ENCODE peak calls at places on chromosomes 6 and 20, in six cellular contexts. X, O, D, R, J and W are unnamed samples.

GRCh38 chr6:122530440-122531046 is 58.9 kb upstream of the SERINC1 start:
- DNase-seq in X (peak), D (peak), R (no peak), O (no peak), J (peak), W (no peak)

GRCh38 chr20:4326194-4327065 is 311.1 kb upstream of the RNF24 start:
- DNase-seq in R (no peak), O (peak), X (no peak), J (no peak), D (no peak), W (no peak)

GRCh38 chr6:130162421-130162820 is 60.3 kb downstream of the SAMD3 start:
- DNase-seq in J (no peak), D (no peak), X (no peak), O (no peak), R (no peak), W (no peak)

GRCh38 chr20:9204979-9205378 is 136.1 kb downstream of the PLCB4 start:
- DNase-seq in X (no peak), D (no peak), O (no peak), J (no peak), R (no peak), W (peak)

GRCh38 chr20:53773792-53774371 is 180.2 kb upstream of the ZNF217 start:
- DNase-seq in O (no peak), J (no peak), R (no peak), X (no peak), D (no peak), W (no peak)

GRCh38 chr20:61073376-61073775 is 178.7 kb upstream of the CDH4 start:
- DNase-seq in X (no peak), O (no peak), R (no peak), D (no peak), J (no peak), W (no peak)

GRCh38 chr6:144806222-144806621 is 521.1 kb downstream of the UTRN start:
- DNase-seq in O (no peak), R (no peak), X (no peak), J (no peak), D (no peak), W (no peak)

GRCh38 chr20:23753589-23753988 is 2.9 kb upstream of the CST1 start:
- DNase-seq in R (no peak), O (no peak), J (no peak), D (no peak), X (no peak), W (peak)

GRCh38 chr6:130394238-130394637 is 28.4 kb downstream of the TMEM200A start:
- DNase-seq in J (no peak), X (no peak), R (no peak), D (no peak), O (no peak), W (no peak)

GRCh38 chr20:57751411-57751810 is 41.6 kb upstream of the PMEPA1 start:
- DNase-seq in O (no peak), D (no peak), R (no peak), J (no peak), X (no peak), W (no peak)

GRCh38 chr6:137093183-137094069 is 48.7 kb upstream of the IL20RA start:
- DNase-seq in J (no peak), O (no peak), X (no peak), D (no peak), R (no peak), W (no peak)

GRCh38 chr6:34459899-34460593 is 5.8 kb upstream of the PACSIN1 start:
- DNase-seq in D (peak), X (peak), J (peak), R (no peak), O (no peak), W (no peak)

GRCh38 chr6:150235218-150235617 is 92.4 kb downstream of the PPP1R14C start:
- DNase-seq in R (no peak), O (no peak), X (peak), J (no peak), D (no peak), W (no peak)

GRCh38 chr6:54910326-54910952 is 63.9 kb downstream of the FAM83B start:
- DNase-seq in D (no peak), R (no peak), O (no peak), X (no peak), J (no peak), W (no peak)

GRCh38 chr6:144064402-144064830 is 31.0 kb downstream of the SF3B5 start:
- DNase-seq in D (peak), R (peak), X (peak), J (peak), O (no peak), W (no peak)

GRCh38 chr6:42137192-42137753 is 5.1 kb downstream of the C6orf132 start:
- DNase-seq in X (no peak), O (no peak), J (peak), D (no peak), R (no peak), W (no peak)